ENCODE peak calls at places on chromosome 12, in five cellular contexts. R, U, Z, G and Y are unnamed samples.

GRCh38 chr12:14273911-14274306 is 91.6 kb upstream of the ATF7IP start:
- DNase-seq in G (no peak), R (no peak), Z (no peak), U (no peak), Y (no peak)

GRCh38 chr12:49359671-49360070 is 7.6 kb upstream of the SPATS2 start:
- DNase-seq in G (no peak), Z (no peak), R (no peak), U (no peak), Y (no peak)

GRCh38 chr12:108629824-108630476 is 3.7 kb downstream of the SELPLG start:
- DNase-seq in R (peak; percentile 39), U (no peak), Z (no peak), G (no peak), Y (peak; percentile 42)

GRCh38 chr12:104573-105081 is 38.1 kb downstream of the IQSEC3 start:
- DNase-seq in Z (no peak), G (no peak), R (no peak), U (no peak), Y (no peak)

GRCh38 chr12:115998119-115998633 is 279.3 kb downstream of the MED13L start:
- DNase-seq in U (no peak), G (peak; percentile 27), Z (no peak), R (peak; percentile 49), Y (peak; percentile 46)

GRCh38 chr12:63208956-63209355 is 58.0 kb upstream of the AVPR1A start:
- DNase-seq in G (no peak), U (no peak), R (no peak), Z (no peak), Y (no peak)

GRCh38 chr12:15682826-15683225 is 106.4 kb downstream of the EPS8 start:
- DNase-seq in R (no peak), U (no peak), Z (no peak), G (no peak), Y (no peak)

GRCh38 chr12:123879691-123880090 is 92.9 kb downstream of the CCDC92 start:
- DNase-seq in U (no peak), R (no peak), G (no peak), Z (no peak), Y (no peak)

GRCh38 chr12:52063081-52063985 is 6.4 kb upstream of the ATG101 start:
- DNase-seq in Z (no peak), R (no peak), U (peak; percentile 72), G (no peak), Y (no peak)

GRCh38 chr12:13980548-13981295 is 680 bp downstream of the GRIN2B start:
- DNase-seq in R (no peak), G (no peak), U (no peak), Z (no peak), Y (no peak)

GRCh38 chr12:33588082-33588712 is 148.6 kb upstream of the SYT10 start:
- DNase-seq in U (no peak), Z (peak; percentile 52), G (no peak), R (peak; percentile 87), Y (no peak)

GRCh38 chr12:62131153-62131552 is 129.1 kb upstream of the USP15 start:
- DNase-seq in R (no peak), Z (no peak), G (no peak), U (no peak), Y (no peak)

GRCh38 chr12:117090388-117090787 is 8.8 kb downstream of the TESC start:
- DNase-seq in G (no peak), R (no peak), Z (no peak), U (no peak), Y (no peak)

GRCh38 chr12:107554941-107555340 is 130.7 kb upstream of the PWP1 start:
- DNase-seq in Z (no peak), G (no peak), R (no peak), U (no peak), Y (no peak)

GRCh38 chr12:77531912-77532311 is 298.8 kb upstream of the NAV3 start:
- DNase-seq in Z (no peak), G (no peak), U (no peak), R (no peak), Y (no peak)

GRCh38 chr12:18753481-18754117 is 15.7 kb downstream of the CAPZA3 start:
- DNase-seq in R (no peak), Z (no peak), G (no peak), U (no peak), Y (no peak)